ENCODE peak calls at places on chromosomes 12 and 14, in four cellular contexts. One of them, this sample, is unnamed.

GRCh38 chr12:112381421-112381897 is 772 bp downstream of the HECTD4 start:
- DNase-seq in K562: peak; percentile 39
- DNase-seq in GM12878: no peak
- DNase-seq in HepG2: no peak
- DNase-seq in this sample: peak; percentile 45

GRCh38 chr12:55009171-55009570 is 10.6 kb upstream of the NEUROD4 start:
- DNase-seq in GM12878: no peak
- DNase-seq in K562: no peak
- DNase-seq in HepG2: no peak
- DNase-seq in this sample: no peak

GRCh38 chr12:67323007-67323406 is 53.8 kb downstream of the CAND1 start:
- DNase-seq in GM12878: no peak
- DNase-seq in HepG2: no peak
- DNase-seq in K562: no peak
- DNase-seq in this sample: no peak

GRCh38 chr14:90536092-90536491 is 139.3 kb downstream of the CALM1 start:
- DNase-seq in K562: no peak
- DNase-seq in HepG2: no peak
- DNase-seq in GM12878: no peak
- DNase-seq in this sample: no peak

GRCh38 chr14:42715316-42715715 is 1108.6 kb downstream of the LRFN5 start:
- DNase-seq in K562: no peak
- DNase-seq in GM12878: no peak
- DNase-seq in HepG2: no peak
- DNase-seq in this sample: no peak

GRCh38 chr12:49985981-49986380 is 13.2 kb downstream of the AQP6 start:
- DNase-seq in GM12878: no peak
- DNase-seq in K562: no peak
- DNase-seq in HepG2: no peak
- DNase-seq in this sample: no peak

GRCh38 chr12:67355428-67356385 is 86.5 kb downstream of the CAND1 start:
- DNase-seq in GM12878: peak; percentile 16
- DNase-seq in HepG2: peak; percentile 42
- DNase-seq in K562: peak; percentile 52
- DNase-seq in this sample: peak; percentile 39

GRCh38 chr12:52156757-52157565 is 34.9 kb downstream of the KRT80 start:
- DNase-seq in GM12878: no peak
- DNase-seq in K562: peak; percentile 76
- DNase-seq in HepG2: peak; percentile 41
- DNase-seq in this sample: peak; percentile 81

GRCh38 chr12:91215940-91216454 is 33.4 kb upstream of the DCN start:
- DNase-seq in GM12878: no peak
- DNase-seq in HepG2: no peak
- DNase-seq in K562: no peak
- DNase-seq in this sample: no peak

GRCh38 chr12:53378705-53379388 is 1.1 kb upstream of the SP1 start:
- DNase-seq in HepG2: no peak
- DNase-seq in K562: peak; percentile 59
- DNase-seq in GM12878: no peak
- DNase-seq in this sample: no peak

GRCh38 chr14:99659333-99659741 is 14.4 kb downstream of the HHIPL1 start:
- DNase-seq in K562: no peak
- DNase-seq in GM12878: no peak
- DNase-seq in HepG2: no peak
- DNase-seq in this sample: no peak

GRCh38 chr14:99658218-99658617 is 13.3 kb downstream of the HHIPL1 start:
- DNase-seq in HepG2: no peak
- DNase-seq in K562: no peak
- DNase-seq in GM12878: no peak
- DNase-seq in this sample: no peak

GRCh38 chr14:99660794-99661193 is 15.9 kb downstream of the HHIPL1 start:
- DNase-seq in K562: no peak
- DNase-seq in GM12878: no peak
- DNase-seq in HepG2: no peak
- DNase-seq in this sample: no peak

GRCh38 chr14:99657645-99658155 is 12.8 kb downstream of the HHIPL1 start:
- DNase-seq in HepG2: no peak
- DNase-seq in K562: no peak
- DNase-seq in GM12878: no peak
- DNase-seq in this sample: no peak

DNA sequence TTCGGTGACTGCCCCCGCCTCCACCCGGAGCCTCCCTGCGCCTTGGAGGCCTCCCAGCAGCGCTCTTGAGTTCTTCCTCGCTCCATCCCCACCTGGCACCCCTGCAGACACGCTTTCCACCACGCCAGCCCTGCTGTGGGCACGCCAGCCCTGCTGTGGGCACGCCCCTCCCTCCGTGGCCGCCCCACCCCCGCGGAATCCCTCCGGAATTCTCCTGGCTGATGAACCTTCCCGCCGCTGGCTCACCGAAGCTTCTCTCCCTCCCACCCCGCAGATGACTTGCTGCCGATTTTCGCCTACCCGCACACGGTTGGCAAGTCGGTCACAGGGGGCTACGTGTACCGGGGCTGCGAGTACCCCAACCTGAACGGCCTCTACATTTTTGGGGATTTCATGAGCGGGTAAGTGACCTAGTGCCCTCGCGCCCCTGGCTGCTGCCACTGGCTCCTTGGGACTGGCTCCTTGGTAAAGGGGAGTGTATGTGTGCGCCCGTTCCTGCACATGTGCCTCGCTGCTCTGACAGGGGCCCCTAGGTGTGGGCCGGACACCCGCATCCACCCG is 15.2 kb downstream of the HHIPL1 start:
- DNase-seq in K562: no peak
- DNase-seq in HepG2: no peak
- DNase-seq in GM12878: no peak
- DNase-seq in this sample: no peak
- TF ChIP-seq TARDBP in K562: no peak
- TF ChIP-seq TARDBP in HepG2: no peak
- TF ChIP-seq TARDBP in GM12878: no peak
- TF ChIP-seq TARDBP in this sample: no peak

GRCh38 chr14:105421723-105422615 is 2.3 kb downstream of the MTA1 start:
- DNase-seq in GM12878: no peak
- DNase-seq in K562: no peak
- DNase-seq in HepG2: no peak
- DNase-seq in this sample: no peak
- TF ChIP-seq TARDBP in GM12878: no peak
- TF ChIP-seq TARDBP in K562: no peak
- TF ChIP-seq TARDBP in HepG2: no peak
- TF ChIP-seq TARDBP in this sample: no peak

GRCh38 chr14:64748521-64748920 is 44.3 kb downstream of the PLEKHG3 start:
- DNase-seq in K562: no peak
- DNase-seq in GM12878: no peak
- DNase-seq in HepG2: no peak
- DNase-seq in this sample: no peak
- TF ChIP-seq TARDBP in K562: no peak
- TF ChIP-seq TARDBP in GM12878: no peak
- TF ChIP-seq TARDBP in HepG2: no peak
- TF ChIP-seq TARDBP in this sample: no peak

DNA sequence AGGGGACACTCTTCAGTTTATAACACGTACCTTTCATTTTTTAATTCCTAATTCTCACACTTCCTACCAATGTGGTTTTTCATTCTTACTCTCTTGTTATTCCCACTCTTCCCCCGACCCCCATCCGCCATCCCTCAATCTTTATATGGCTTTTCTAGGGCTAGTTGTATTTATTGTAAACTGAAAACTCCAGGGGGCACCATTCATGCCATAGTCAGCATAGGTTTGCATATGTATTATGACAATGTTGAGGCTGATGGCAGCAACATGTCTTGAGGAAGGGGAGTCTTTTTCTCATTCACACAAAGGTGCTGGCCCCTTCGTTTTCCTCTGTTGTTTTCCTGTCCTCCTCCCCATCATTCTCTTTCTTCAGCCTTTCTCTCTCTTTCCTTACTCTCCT is 27.7 kb upstream of the LTA4H start:
- DNase-seq in HepG2: no peak
- DNase-seq in GM12878: no peak
- DNase-seq in K562: no peak
- DNase-seq in this sample: no peak
- TF ChIP-seq TARDBP in HepG2: no peak
- TF ChIP-seq TARDBP in GM12878: no peak
- TF ChIP-seq TARDBP in K562: no peak
- TF ChIP-seq TARDBP in this sample: no peak

GRCh38 chr12:29245246-29245645 is 96.2 kb downstream of the FAR2 start:
- DNase-seq in HepG2: no peak
- DNase-seq in K562: no peak
- DNase-seq in GM12878: no peak
- DNase-seq in this sample: no peak

GRCh38 chr12:29239336-29239735 is 90.3 kb downstream of the FAR2 start:
- DNase-seq in K562: no peak
- DNase-seq in GM12878: no peak
- DNase-seq in HepG2: no peak
- DNase-seq in this sample: no peak

GRCh38 chr12:29241821-29242591 is 92.9 kb downstream of the FAR2 start:
- DNase-seq in GM12878: peak; percentile 72
- DNase-seq in K562: peak; percentile 25
- DNase-seq in HepG2: peak; percentile 37
- DNase-seq in this sample: peak; percentile 34

GRCh38 chr12:29240441-29240840 is 91.4 kb downstream of the FAR2 start:
- DNase-seq in GM12878: no peak
- DNase-seq in K562: no peak
- DNase-seq in HepG2: no peak
- DNase-seq in this sample: no peak

DNA sequence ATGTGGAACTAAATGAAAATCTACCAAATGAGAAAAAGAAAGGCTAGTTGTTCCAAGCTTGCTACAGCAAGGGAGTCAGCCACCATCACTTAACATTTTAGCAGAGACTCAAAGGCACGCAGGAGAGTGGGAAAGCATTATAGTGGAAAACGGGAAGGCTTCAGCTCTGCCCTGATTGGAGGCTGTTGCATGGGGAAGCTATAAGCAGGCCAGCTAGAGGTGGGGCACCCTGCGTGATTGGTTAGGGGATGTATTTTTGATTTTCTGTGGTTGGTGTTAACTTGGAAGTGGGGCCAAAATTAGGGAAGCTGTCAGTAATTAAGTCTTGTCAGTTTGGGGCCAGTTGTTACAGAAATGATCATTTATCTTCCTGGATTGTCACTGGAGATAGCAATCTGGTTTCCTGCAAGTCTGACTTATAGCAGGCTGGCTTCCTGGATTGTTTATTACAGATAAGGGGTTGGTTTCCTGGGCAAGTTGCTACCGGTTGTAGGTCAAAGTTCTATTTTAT is 93.9 kb downstream of the FAR2 start:
- DNase-seq in HepG2: no peak
- DNase-seq in K562: peak; percentile 2
- DNase-seq in GM12878: no peak
- DNase-seq in this sample: no peak
- TF ChIP-seq TARDBP in HepG2: no peak
- TF ChIP-seq TARDBP in K562: no peak
- TF ChIP-seq TARDBP in GM12878: no peak
- TF ChIP-seq TARDBP in this sample: no peak

DNA sequence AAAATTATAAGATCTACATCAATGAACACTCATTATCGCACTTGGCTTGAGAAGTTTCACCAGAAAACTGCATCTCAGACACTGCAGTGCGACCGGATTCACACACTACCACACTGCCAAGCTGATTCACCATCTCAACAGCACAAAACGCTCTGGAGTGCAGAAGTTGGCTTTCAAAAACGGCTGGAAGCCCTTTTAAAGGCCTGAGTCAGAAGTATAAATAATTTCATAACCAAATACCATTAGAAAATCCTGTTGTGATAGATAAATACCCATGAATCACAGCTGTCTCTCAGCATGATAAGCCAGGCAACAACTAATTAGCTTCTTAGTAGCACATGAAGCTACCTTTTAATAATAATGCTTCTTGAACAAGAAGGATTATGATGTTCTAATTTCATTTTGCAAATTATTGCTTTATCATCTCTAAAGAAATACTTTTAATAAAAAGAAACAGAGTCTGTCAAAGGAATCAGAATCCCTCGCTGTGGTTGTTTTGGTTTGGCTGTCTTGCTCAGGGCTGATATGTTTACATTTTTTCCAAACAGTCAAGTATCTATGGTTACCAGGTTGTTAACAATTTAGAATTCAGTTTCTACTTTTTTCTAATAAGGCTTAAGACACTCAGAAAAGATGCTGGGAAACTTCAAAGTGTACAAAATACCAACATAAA is 51.2 kb downstream of the SLC2A13 start:
- DNase-seq in K562: no peak
- DNase-seq in HepG2: no peak
- DNase-seq in GM12878: no peak
- DNase-seq in this sample: no peak
- TF ChIP-seq TARDBP in K562: no peak
- TF ChIP-seq TARDBP in HepG2: no peak
- TF ChIP-seq TARDBP in GM12878: no peak
- TF ChIP-seq TARDBP in this sample: no peak

GRCh38 chr12:31887109-31887811 is 72.0 kb upstream of the RESF1 start:
- DNase-seq in HepG2: no peak
- DNase-seq in GM12878: no peak
- DNase-seq in K562: no peak
- DNase-seq in this sample: no peak
- TF ChIP-seq TARDBP in HepG2: no peak
- TF ChIP-seq TARDBP in GM12878: no peak
- TF ChIP-seq TARDBP in K562: no peak
- TF ChIP-seq TARDBP in this sample: no peak

GRCh38 chr14:104542871-104543830 is 36.4 kb upstream of the C14orf180 start:
- DNase-seq in K562: no peak
- DNase-seq in HepG2: no peak
- DNase-seq in GM12878: no peak
- DNase-seq in this sample: no peak
- TF ChIP-seq TARDBP in K562: no peak
- TF ChIP-seq TARDBP in HepG2: no peak
- TF ChIP-seq TARDBP in GM12878: no peak
- TF ChIP-seq TARDBP in this sample: no peak

This sample was measured in HEK293T.